ENCODE peak calls at places on chromosome 15, in nine cellular contexts. X is BE2C, E is tibial nerve, U is breast epithelium, O is right lobe of liver, G is SJSA1, M is transverse colon, P is stomach, F is ovary. T is an unnamed sample.
A peak's percentile ranks its signal among the peaks of the same experiment; 100 is the strongest.

GRCh38 chr15:78915341-78916087 is 29.3 kb downstream of the CTSH start:
- DNase-seq in M (peak; percentile 37), O (no peak), X (no peak), P (no peak), U (no peak), G (no peak), E (peak; percentile 47), F (no peak), T (peak; percentile 57)

GRCh38 chr15:34331809-34332208 is 5.8 kb downstream of the SLC12A6 start:
- DNase-seq in O (no peak), P (no peak), F (no peak), E (no peak), M (no peak), X (no peak), G (no peak), U (no peak), T (no peak)

GRCh38 chr15:73844356-73844755 is 29.0 kb upstream of the TBC1D21 start:
- DNase-seq in P (no peak), X (no peak), E (no peak), F (no peak), O (no peak), G (no peak), U (no peak), M (no peak), T (peak; percentile 5)

GRCh38 chr15:42608110-42608531 is 32.7 kb downstream of the STARD9 start:
- DNase-seq in G (no peak), U (no peak), X (peak; percentile 33), F (no peak), O (no peak), M (peak; percentile 22), E (no peak), P (no peak), T (no peak)

GRCh38 chr15:62972814-62973213 is 69.7 kb upstream of the TPM1 start:
- DNase-seq in O (peak; percentile 72), G (no peak), F (no peak), U (no peak), X (no peak), M (no peak), P (no peak), E (no peak), T (no peak)

GRCh38 chr15:62895905-62896316 is 146.6 kb upstream of the TPM1 start:
- DNase-seq in P (no peak), F (no peak), G (no peak), M (no peak), X (no peak), E (no peak), O (no peak), U (no peak), T (no peak)

GRCh38 chr15:91468861-91469260 is 368.8 kb downstream of the SV2B start:
- DNase-seq in G (no peak), U (no peak), P (no peak), M (no peak), X (no peak), O (no peak), F (no peak), E (no peak), T (no peak)

GRCh38 chr15:89640245-89640644 is 15.0 kb downstream of the KIF7 start:
- DNase-seq in M (no peak), P (peak; percentile 2), O (no peak), X (no peak), U (no peak), G (no peak), F (no peak), E (no peak), T (no peak)

GRCh38 chr15:94086360-94086759 is 145.0 kb upstream of the MCTP2 start:
- DNase-seq in G (no peak), E (no peak), U (no peak), X (no peak), M (no peak), P (no peak), O (no peak), F (no peak), T (no peak)

GRCh38 chr15:49093252-49094105 is 47.2 kb upstream of the SECISBP2L start:
- DNase-seq in M (no peak), O (no peak), F (no peak), G (no peak), P (no peak), E (no peak), U (no peak), X (no peak), T (no peak)

GRCh38 chr15:56568466-56569167 is 103.7 kb upstream of the MNS1 start:
- DNase-seq in U (no peak), X (no peak), M (no peak), O (no peak), P (no peak), E (no peak), G (no peak), F (no peak), T (no peak)

GRCh38 chr15:64841258-64842098 is at the start of gene PLEKHO2:
- DNase-seq in M (peak; percentile 95), F (peak; percentile 96), O (peak; percentile 91), E (peak; percentile 91), U (peak; percentile 93), X (peak; percentile 97), P (peak; percentile 93), G (peak; percentile 99), T (peak; percentile 98)

GRCh38 chr15:58139631-58140522 is 1.7 kb downstream of the AQP9 start:
- DNase-seq in P (no peak), F (no peak), U (no peak), O (no peak), E (no peak), M (no peak), X (no peak), G (no peak), T (no peak)

GRCh38 chr15:100785181-100786138 is 94.2 kb upstream of the ALDH1A3 start:
- DNase-seq in P (no peak), O (peak; percentile 27), U (peak; percentile 12), X (no peak), E (no peak), M (no peak), G (peak; percentile 29), F (no peak), T (no peak)

GRCh38 chr15:46848704-46849103 is 868.6 kb upstream of the SEMA6D start:
- DNase-seq in E (no peak), G (no peak), P (no peak), X (no peak), U (no peak), F (no peak), M (no peak), O (no peak), T (no peak)

GRCh38 chr15:43930556-43930955 is 103.8 kb downstream of the WDR76 start:
- DNase-seq in U (no peak), F (no peak), O (no peak), X (no peak), P (no peak), M (peak; percentile 27), E (no peak), G (no peak), T (no peak)

GRCh38 chr15:29676961-29677402 is 145.3 kb downstream of the TJP1 start:
- DNase-seq in U (no peak), E (no peak), X (no peak), P (no peak), F (no peak), G (no peak), O (no peak), M (no peak), T (no peak)

GRCh38 chr15:99437315-99438221 is 128.2 kb upstream of the MEF2A start:
- DNase-seq in F (peak; percentile 27), E (no peak), X (peak; percentile 3), P (peak; percentile 18), G (no peak), M (no peak), O (peak; percentile 37), U (peak; percentile 16), T (no peak)

GRCh38 chr15:76533995-76534394 is 197.4 kb downstream of the ISL2 start:
- DNase-seq in G (no peak), F (no peak), M (no peak), X (no peak), O (no peak), E (no peak), U (no peak), P (no peak), T (no peak)

GRCh38 chr15:76533060-76533955 is 196.7 kb downstream of the ISL2 start:
- DNase-seq in E (no peak), P (no peak), G (no peak), U (no peak), F (no peak), X (no peak), M (no peak), O (no peak), T (no peak)

GRCh38 chr15:76529911-76530310 is 193.3 kb downstream of the ISL2 start:
- DNase-seq in F (no peak), M (no peak), G (no peak), O (no peak), U (no peak), X (no peak), P (no peak), E (no peak), T (no peak)
- H3K4me1 ChIP-seq in F (no peaks in the 10 kb centered on the region), M (peaks cover 5% of the 10 kb centered on the region), G (peaks cover 4% of the 10 kb centered on the region), O (no peaks in the 10 kb centered on the region), U (no peaks in the 10 kb centered on the region), X (no peaks in the 10 kb centered on the region), P (peaks cover 23% of the 10 kb centered on the region), E (no peaks in the 10 kb centered on the region), T (no peaks in the 10 kb centered on the region)

DNA sequence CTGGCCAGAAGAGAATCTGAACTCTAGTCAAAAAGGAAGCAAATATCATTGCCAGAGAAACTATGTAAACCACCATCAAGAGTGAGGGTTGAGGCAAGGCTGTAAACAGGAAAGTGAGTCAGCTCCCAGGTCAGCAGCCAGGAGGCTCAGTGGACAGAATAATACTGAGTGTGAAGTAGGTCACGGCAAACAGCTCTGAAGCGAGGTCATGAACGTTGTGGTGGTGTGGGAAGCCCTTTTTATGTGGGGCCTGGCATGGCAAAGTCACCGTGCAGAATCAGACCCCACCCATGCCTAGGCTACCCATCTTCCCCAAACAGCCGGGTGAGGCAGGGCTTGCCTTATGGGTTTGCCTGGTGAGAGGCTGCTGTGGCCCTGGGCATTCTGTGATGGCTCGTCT is 43.9 kb downstream of the THBS1 start:
- DNase-seq in F (peak; percentile 49), E (peak; percentile 46), G (peak; percentile 83), P (peak; percentile 39), X (no peak), M (peak; percentile 74), U (peak; percentile 69), O (no peak), T (peak; percentile 26)
- H3K4me1 ChIP-seq in F (peaks cover 18% of the 10 kb centered on the region), E (no peaks in the 10 kb centered on the region), G (peaks cover 37% of the 10 kb centered on the region), P (peaks cover 40% of the 10 kb centered on the region), X (no peaks in the 10 kb centered on the region), M (peaks cover 67% of the 10 kb centered on the region), U (no peaks in the 10 kb centered on the region), O (no peaks in the 10 kb centered on the region), T (peaks cover 7% of the 10 kb centered on the region)

GRCh38 chr15:31300981-31301686 is 25.5 kb upstream of the KLF13 start:
- DNase-seq in X (peak; percentile 98), O (peak; percentile 43), E (no peak), G (peak; percentile 33), F (no peak), P (no peak), U (no peak), M (no peak), T (peak; percentile 44)
- H3K4me1 ChIP-seq in X (peaks cover 79% of the 10 kb centered on the region), O (no peaks in the 10 kb centered on the region), E (no peaks in the 10 kb centered on the region), G (no peaks in the 10 kb centered on the region), F (peaks cover 1% of the 10 kb centered on the region), P (peaks cover 70% of the 10 kb centered on the region), U (peaks cover 4% of the 10 kb centered on the region), M (peaks cover 15% of the 10 kb centered on the region), T (no peaks in the 10 kb centered on the region)

DNA sequence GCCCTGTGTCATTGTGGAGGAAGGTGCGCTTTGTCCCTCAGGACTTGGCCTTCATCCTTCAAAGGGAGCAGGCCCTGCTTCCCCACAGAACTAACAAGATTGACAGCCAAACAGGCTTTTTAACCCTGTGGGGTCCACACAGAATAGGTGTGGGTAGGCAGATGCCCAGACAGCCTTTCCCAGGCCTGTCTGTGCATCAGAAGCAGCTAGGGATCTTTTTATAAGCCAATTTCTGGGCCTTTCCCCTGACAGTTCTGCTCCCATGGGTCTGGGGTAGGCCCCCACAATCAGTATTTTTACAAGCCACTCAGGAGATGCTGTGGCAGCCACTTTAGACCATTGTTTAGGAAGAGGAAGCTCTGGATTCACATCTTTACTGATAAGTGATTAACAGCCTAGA is 69.2 kb downstream of the MRPL46 start:
- DNase-seq in P (no peak), G (no peak), O (no peak), X (no peak), E (no peak), U (no peak), F (no peak), M (no peak), T (no peak)
- H3K4me1 ChIP-seq in P (no peaks in the 10 kb centered on the region), G (no peaks in the 10 kb centered on the region), O (no peaks in the 10 kb centered on the region), X (peaks cover 5% of the 10 kb centered on the region), E (no peaks in the 10 kb centered on the region), U (no peaks in the 10 kb centered on the region), F (peaks cover 11% of the 10 kb centered on the region), M (no peaks in the 10 kb centered on the region), T (no peaks in the 10 kb centered on the region)

T was measured in ascending aorta.